ENCODE peak calls at places on chromosomes 1 and 21, in four cellular contexts. C is fibroblast of lung, L is OCI-LY7, I is SK-N-SH. B is an unnamed sample.

GRCh38 chr1:83583351-83584014 is 415.4 kb downstream of the TTLL7 start:
- DNase-seq in L (no peak), C (no peak), I (no peak), B (no peak)

GRCh38 chr1:226679853-226680516 is 59.1 kb downstream of the ITPKB start:
- DNase-seq in C (peak), L (peak), I (peak), B (no peak)

GRCh38 chr1:230696722-230697432 is 17.0 kb downstream of the AGT start:
- DNase-seq in I (no peak), L (no peak), C (peak), B (no peak)

GRCh38 chr1:246416261-246416660 is 90.8 kb downstream of the SMYD3 start:
- DNase-seq in I (no peak), L (no peak), C (peak), B (no peak)

GRCh38 chr1:91754348-91754747 is 131.6 kb downstream of the TGFBR3 start:
- DNase-seq in L (no peak), I (no peak), C (peak), B (no peak)

GRCh38 chr1:159214149-159214760 is 9.6 kb downstream of the ACKR1 start:
- DNase-seq in L (peak), C (peak), I (peak), B (no peak)

GRCh38 chr1:191993549-191993948 is 164.7 kb upstream of the RGS18 start:
- DNase-seq in L (peak), C (no peak), I (no peak), B (peak)

GRCh38 chr1:117447661-117448060 is 80.4 kb downstream of the MAN1A2 start:
- DNase-seq in C (peak), I (no peak), L (no peak), B (no peak)

GRCh38 chr21:42997053-42997452 is 22.7 kb downstream of the PKNOX1 start:
- DNase-seq in C (peak), L (no peak), I (no peak), B (peak)

GRCh38 chr1:206839006-206839560 is 26.3 kb upstream of the IL20 start:
- DNase-seq in L (no peak), C (peak), I (no peak), B (no peak)

GRCh38 chr1:76759950-76760349 is 107.3 kb upstream of the ST6GALNAC5 start:
- DNase-seq in L (no peak), C (peak), I (peak), B (peak)

GRCh38 chr1:36137776-36138175 is 11.5 kb downstream of the TRAPPC3 start:
- DNase-seq in L (no peak), I (no peak), C (no peak), B (no peak)

GRCh38 chr1:68819190-68819829 is 322.4 kb upstream of the DEPDC1 start:
- DNase-seq in C (peak), I (peak), L (no peak), B (no peak)

GRCh38 chr1:234611153-234611798 is 1.3 kb upstream of the IRF2BP2 start:
- DNase-seq in I (peak), L (peak), C (peak), B (peak)

GRCh38 chr1:53278294-53278693 is 40.0 kb upstream of the MAGOH start:
- DNase-seq in L (peak), I (peak), C (no peak), B (no peak)

GRCh38 chr1:160768295-160768657 is 27.7 kb upstream of the LY9 start:
- DNase-seq in C (no peak), L (peak), I (no peak), B (no peak)

GRCh38 chr1:99083338-99083737 is 78.7 kb upstream of the PLPPR5 start:
- DNase-seq in C (no peak), L (no peak), I (no peak), B (no peak)

GRCh38 chr1:210321552-210321951 is 7.2 kb upstream of the HHAT start:
- DNase-seq in I (no peak), C (no peak), L (no peak), B (no peak)

GRCh38 chr21:38443110-38443509 is 55.2 kb downstream of the ERG start:
- DNase-seq in L (no peak), I (no peak), C (no peak), B (no peak)

GRCh38 chr1:40267767-40268187 is 9.7 kb downstream of the ZMPSTE24 start:
- DNase-seq in L (no peak), I (no peak), C (peak), B (peak)

GRCh38 chr1:3890389-3891328 is 9.4 kb downstream of the C1orf174 start:
- DNase-seq in C (no peak), L (no peak), I (no peak), B (no peak)

GRCh38 chr21:17351766-17352165 is 161.1 kb upstream of the CXADR start:
- DNase-seq in C (no peak), I (no peak), L (no peak), B (no peak)

GRCh38 chr1:206079130-206079529 is 26.2 kb downstream of the RHEX start:
- DNase-seq in L (no peak), I (no peak), C (no peak), B (no peak)

GRCh38 chr1:210907406-210907805 is 226.5 kb downstream of the KCNH1 start:
- DNase-seq in L (no peak), C (no peak), I (no peak), B (no peak)

GRCh38 chr1:15523104-15523921 is 702 bp downstream of the CASP9 start:
- DNase-seq in C (no peak), L (peak), I (no peak), B (no peak)

GRCh38 chr21:14737278-14737677 is 191.2 kb upstream of the SAMSN1 start:
- DNase-seq in I (no peak), L (no peak), C (no peak), B (no peak)

GRCh38 chr1:39818482-39818881 is 29.8 kb upstream of the BMP8B start:
- DNase-seq in L (no peak), I (no peak), C (no peak), B (no peak)

GRCh38 chr1:85692730-85693314 is 15.4 kb downstream of the ZNHIT6 start:
- DNase-seq in L (no peak), C (peak), I (no peak), B (peak)

GRCh38 chr21:29091032-29091431 is 17.6 kb upstream of the CCT8 start:
- DNase-seq in C (peak), L (no peak), I (no peak), B (peak)

GRCh38 chr1:203621559-203622130 is 5.0 kb upstream of the ATP2B4 start:
- DNase-seq in L (no peak), C (peak), I (no peak), B (no peak)

GRCh38 chr21:39004776-39005605 is 178.3 kb downstream of the PSMG1 start:
- DNase-seq in I (peak), L (peak), C (peak), B (no peak)

GRCh38 chr1:34781844-34782391 is 904 bp downstream of the GJB3 start:
- DNase-seq in C (no peak), I (no peak), L (no peak), B (no peak)
- H3K4me3 ChIP-seq in C (no peak), I (no peak), L (no peak), B (no peak)

DNA sequence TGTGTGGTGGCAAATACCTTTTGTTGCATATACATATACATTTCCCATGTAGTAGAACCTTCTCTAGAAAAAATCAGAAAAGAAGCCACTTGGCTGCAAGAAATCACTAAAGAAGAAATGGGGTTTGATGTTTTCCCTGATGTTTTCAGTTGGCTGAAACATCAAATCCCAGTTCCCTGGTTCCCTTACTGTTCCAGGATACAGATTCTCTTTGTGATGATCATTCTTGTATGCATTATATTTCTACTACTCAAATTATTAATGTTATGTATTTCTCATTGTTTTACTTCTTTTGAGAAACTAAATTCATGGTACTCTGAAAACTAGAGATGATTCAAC is 7.6 kb downstream of the RNU1-2 start:
- DNase-seq in I (no peak), C (no peak), L (peak), B (no peak)
- H3K4me3 ChIP-seq in I (peak), C (peak), L (peak), B (peak)

DNA sequence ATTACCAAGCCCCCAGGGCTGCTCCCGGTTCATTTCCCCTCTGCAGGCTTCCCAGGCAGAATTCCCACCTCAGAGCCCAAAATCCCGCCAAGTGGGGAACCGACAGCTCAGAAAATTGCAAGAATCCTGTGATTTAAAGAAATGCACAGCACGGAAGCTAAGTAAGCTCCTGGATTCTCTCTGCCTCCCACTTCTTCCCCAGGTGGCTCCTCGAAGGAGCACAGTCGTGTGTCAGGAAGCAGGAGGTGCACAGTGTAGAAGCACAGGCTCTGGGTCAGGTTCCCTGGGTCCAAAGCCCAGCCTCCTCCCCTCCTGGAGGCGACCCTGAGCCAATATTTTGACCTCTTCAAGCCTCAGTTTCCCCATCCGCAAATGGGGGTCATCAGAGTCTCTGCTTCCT is 74.7 kb downstream of the FBXO2 start:
- DNase-seq in I (no peak), L (no peak), C (no peak), B (no peak)
- H3K4me3 ChIP-seq in I (no peak), L (no peak), C (no peak), B (no peak)

GRCh38 chr1:162635418-162635817 is 3.2 kb downstream of the DDR2 start:
- DNase-seq in C (peak), L (no peak), I (no peak), B (no peak)
- H3K4me3 ChIP-seq in C (peak), L (no peak), I (peak), B (peak)

GRCh38 chr21:35282944-35283343 is 233.8 kb upstream of the RUNX1 start:
- DNase-seq in C (no peak), L (no peak), I (no peak), B (no peak)
- H3K4me3 ChIP-seq in C (no peak), L (no peak), I (no peak), B (no peak)

GRCh38 chr1:223725578-223725977 is 13.2 kb downstream of the CAPN2 start:
- DNase-seq in C (no peak), I (no peak), L (no peak), B (no peak)
- H3K4me3 ChIP-seq in C (no peak), I (no peak), L (no peak), B (no peak)

GRCh38 chr21:41983229-41983628 is 26.9 kb downstream of the ZBTB21 start:
- DNase-seq in L (no peak), C (no peak), I (no peak), B (no peak)

GRCh38 chr21:41992576-41992975 is 17.6 kb downstream of the ZBTB21 start:
- DNase-seq in C (no peak), L (no peak), I (no peak), B (no peak)

GRCh38 chr21:41991659-41992058 is 18.5 kb downstream of the ZBTB21 start:
- DNase-seq in I (no peak), C (no peak), L (no peak), B (no peak)

GRCh38 chr21:41985662-41986416 is 24.3 kb downstream of the ZBTB21 start:
- DNase-seq in C (no peak), I (no peak), L (no peak), B (no peak)

GRCh38 chr21:41987310-41987709 is 22.9 kb downstream of the ZBTB21 start:
- DNase-seq in C (no peak), I (no peak), L (no peak), B (no peak)
- H3K4me3 ChIP-seq in C (no peak), I (no peak), L (no peak), B (no peak)

B was measured in skeletal muscle cell.